ENCODE peak calls at places on chromosomes 1 and 21, in seven cellular contexts. W, P, Z, A, Y, N and U are unnamed samples.

GRCh38 chr1:56188216-56188615 is 391.1 kb downstream of the PLPP3 start:
- DNase-seq in A (no peak), P (no peak), Z (no peak), N (no peak), W (no peak), Y (no peak), U (no peak)

GRCh38 chr1:201215531-201216357 is 25.1 kb downstream of the IGFN1 start:
- DNase-seq in A (no peak), N (no peak), Z (no peak), W (peak), P (no peak), Y (no peak), U (no peak)

GRCh38 chr1:22903113-22903512 is 69.6 kb downstream of the LACTBL1 start:
- DNase-seq in N (no peak), A (peak), Y (no peak), W (no peak), Z (peak), P (no peak), U (no peak)

GRCh38 chr21:33789697-33790096 is 125.9 kb downstream of the ATP5PO start:
- DNase-seq in Z (peak), W (no peak), N (no peak), Y (no peak), A (peak), P (no peak), U (peak)

GRCh38 chr1:106876384-106876783 is 180.1 kb upstream of the PRMT6 start:
- DNase-seq in Z (no peak), P (no peak), Y (no peak), A (no peak), W (no peak), N (no peak), U (no peak)

GRCh38 chr1:40901886-40902633 is 39.9 kb upstream of the CITED4 start:
- DNase-seq in Z (peak), A (peak), P (peak), Y (no peak), N (no peak), W (no peak), U (peak)

GRCh38 chr21:34023691-34024381 is 49.5 kb upstream of the MRPS6 start:
- DNase-seq in A (no peak), P (no peak), Y (no peak), Z (no peak), N (no peak), W (no peak), U (no peak)

GRCh38 chr1:172278478-172278877 is 142.0 kb upstream of the C1orf105 start:
- DNase-seq in Z (peak), W (no peak), N (no peak), Y (no peak), P (no peak), A (peak), U (peak)

GRCh38 chr1:77271851-77272250 is 10.0 kb upstream of the AK5 start:
- DNase-seq in Z (peak), A (peak), N (no peak), P (no peak), Y (no peak), W (no peak), U (peak)

GRCh38 chr21:31334648-31335121 is 9.4 kb downstream of the TIAM1 start:
- DNase-seq in W (no peak), A (no peak), N (no peak), Y (peak), P (no peak), Z (peak), U (no peak)

GRCh38 chr1:934991-935750 is 11.4 kb downstream of the SAMD11 start:
- DNase-seq in Z (no peak), W (no peak), Y (no peak), P (no peak), N (no peak), A (no peak), U (no peak)
- H3K4me3 ChIP-seq in Z (no peak), W (no peak), Y (no peak), P (no peak), N (no peak), A (no peak), U (no peak)

GRCh38 chr21:38944903-38945302 is 139.2 kb downstream of the ETS2 start:
- DNase-seq in N (no peak), W (no peak), Z (no peak), Y (no peak), P (no peak), A (no peak), U (no peak)
- TF ChIP-seq CTCF in N (no peak), W (no peak), Z (no peak), Y (no peak), P (no peak), A (no peak), U (no peak)

GRCh38 chr1:161200421-161200991 is 1.7 kb upstream of the ADAMTS4 start:
- DNase-seq in A (peak), W (no peak), Y (no peak), P (no peak), N (peak), Z (peak), U (no peak)

GRCh38 chr1:161199506-161200119 is 759 bp upstream of the ADAMTS4 start:
- DNase-seq in Z (no peak), A (peak), N (no peak), P (no peak), Y (no peak), W (no peak), U (no peak)

GRCh38 chr1:161198877-161199431 is at the start of gene ADAMTS4:
- DNase-seq in P (peak), Y (peak), W (peak), Z (peak), N (peak), A (peak), U (peak)

GRCh38 chr1:161201828-161202712 is at the start of gene NDUFS2:
- DNase-seq in Y (peak), W (peak), Z (peak), N (peak), P (peak), A (peak), U (peak)

DNA sequence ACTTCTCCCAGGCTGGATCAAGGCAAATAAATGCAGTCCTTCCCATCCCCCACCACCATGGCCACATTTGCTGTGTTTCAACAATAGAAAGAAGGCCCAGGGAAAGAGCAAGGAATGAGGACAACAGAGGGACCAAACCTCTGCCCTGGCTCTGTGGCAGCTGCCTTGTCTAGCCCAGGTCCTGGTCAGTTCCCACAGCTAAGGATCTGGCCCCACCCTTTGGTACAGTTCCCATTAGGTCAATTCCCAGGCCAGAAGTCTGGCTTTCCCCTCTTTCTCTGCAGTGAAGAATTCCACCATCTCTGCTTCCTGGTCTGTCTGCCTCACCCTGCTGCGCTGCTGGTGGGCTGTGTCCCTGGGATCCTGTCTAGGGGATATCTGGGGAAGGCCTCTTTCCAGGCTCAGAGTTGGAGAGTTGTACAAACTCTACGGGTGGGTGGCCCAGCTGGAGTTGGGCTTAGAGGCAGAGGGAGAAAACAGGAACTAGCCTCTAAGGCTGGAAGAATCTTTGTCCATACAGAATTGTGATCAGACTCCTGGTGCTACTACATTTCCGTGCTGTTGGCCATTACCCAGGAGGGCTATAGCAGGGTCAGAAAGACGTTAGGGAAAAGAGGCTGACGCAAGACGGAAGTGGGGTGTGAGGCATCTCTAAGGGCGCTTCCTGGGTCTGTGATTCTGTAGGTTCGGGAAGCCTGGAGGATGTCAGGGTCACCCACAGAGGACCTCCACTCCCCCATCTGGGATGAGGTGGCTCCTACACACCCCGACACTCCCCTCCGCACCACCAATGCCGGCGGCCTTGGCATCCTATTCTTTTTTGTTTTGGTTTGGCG is 957 bp upstream of the NDUFS2 start:
- DNase-seq in A (peak), Y (peak), W (no peak), Z (peak), P (peak), N (no peak), U (peak)
- H3K4me3 ChIP-seq in A (peak), Y (no peak), W (peak), Z (peak), P (peak), N (peak), U (peak)

GRCh38 chr1:159250817-159251216 is 46.1 kb downstream of the ACKR1 start:
- DNase-seq in W (no peak), Y (no peak), Z (no peak), N (no peak), P (no peak), A (no peak), U (no peak)
- TF ChIP-seq CTCF in W (no peak), Y (no peak), Z (no peak), N (no peak), P (no peak), A (no peak), U (no peak)

GRCh38 chr1:27569088-27569459 is 34.9 kb downstream of the AHDC1 start:
- DNase-seq in Z (no peak), Y (peak), A (no peak), N (no peak), P (no peak), W (no peak), U (no peak)

GRCh38 chr1:27566462-27567182 is 37.3 kb downstream of the AHDC1 start:
- DNase-seq in P (no peak), Y (no peak), W (no peak), N (no peak), Z (no peak), A (no peak), U (no peak)

GRCh38 chr1:27568247-27569087 is 35.5 kb downstream of the AHDC1 start:
- DNase-seq in N (peak), P (peak), Z (peak), Y (peak), W (peak), A (peak), U (peak)

GRCh38 chr1:27567183-27567526 is 36.8 kb downstream of the AHDC1 start:
- DNase-seq in Z (no peak), W (no peak), A (no peak), N (no peak), P (no peak), Y (no peak), U (no peak)

GRCh38 chr1:27567931-27568246 is 36.1 kb downstream of the AHDC1 start:
- DNase-seq in Y (no peak), N (no peak), P (no peak), A (no peak), W (no peak), Z (no peak), U (no peak)
- H3K4me3 ChIP-seq in Y (no peak), N (no peak), P (peak), A (no peak), W (peak), Z (no peak), U (no peak)

GRCh38 chr21:44485254-44485793 is 30.0 kb downstream of the LRRC3 start:
- DNase-seq in N (peak), P (no peak), Y (no peak), Z (peak), W (peak), A (no peak), U (peak)
- TF ChIP-seq CTCF in N (no peak), P (peak), Y (no peak), Z (peak), W (no peak), A (no peak), U (peak)

GRCh38 chr1:87885263-87885662 is 556.6 kb downstream of the LMO4 start:
- DNase-seq in W (no peak), N (no peak), A (no peak), Y (no peak), Z (no peak), P (no peak), U (no peak)

GRCh38 chr1:87887095-87887494 is 558.4 kb downstream of the LMO4 start:
- DNase-seq in Z (no peak), P (no peak), Y (no peak), W (no peak), N (no peak), A (no peak), U (no peak)

GRCh38 chr1:87894041-87894440 is 565.4 kb downstream of the LMO4 start:
- DNase-seq in N (no peak), A (no peak), P (no peak), W (no peak), Y (no peak), Z (no peak), U (no peak)

GRCh38 chr1:87883906-87884305 is 555.2 kb downstream of the LMO4 start:
- DNase-seq in A (no peak), Z (no peak), W (no peak), N (no peak), P (no peak), Y (no peak), U (no peak)

DNA sequence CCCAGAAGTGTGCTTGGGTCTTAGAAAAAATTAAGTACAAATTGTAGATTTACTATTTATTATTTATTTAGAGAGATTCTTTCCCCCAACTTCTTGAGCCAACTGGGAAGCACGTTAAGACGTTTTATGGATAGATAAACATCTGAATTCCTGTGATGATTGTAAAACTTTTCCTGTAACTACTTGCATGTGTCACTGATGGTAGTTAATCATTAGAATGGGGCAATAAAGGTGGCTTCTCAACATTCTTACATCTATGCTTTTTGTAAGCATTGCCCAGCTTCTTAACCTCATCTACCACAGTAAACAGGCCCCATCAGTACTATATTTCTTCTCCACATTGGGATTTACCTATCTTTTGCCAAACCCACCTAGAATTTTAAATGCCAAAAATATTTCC is 559.8 kb downstream of the LMO4 start:
- DNase-seq in N (no peak), Z (no peak), A (no peak), P (no peak), W (no peak), Y (no peak), U (peak)
- H3K4me3 ChIP-seq in N (no peak), Z (no peak), A (no peak), P (no peak), W (no peak), Y (no peak), U (no peak)

DNA sequence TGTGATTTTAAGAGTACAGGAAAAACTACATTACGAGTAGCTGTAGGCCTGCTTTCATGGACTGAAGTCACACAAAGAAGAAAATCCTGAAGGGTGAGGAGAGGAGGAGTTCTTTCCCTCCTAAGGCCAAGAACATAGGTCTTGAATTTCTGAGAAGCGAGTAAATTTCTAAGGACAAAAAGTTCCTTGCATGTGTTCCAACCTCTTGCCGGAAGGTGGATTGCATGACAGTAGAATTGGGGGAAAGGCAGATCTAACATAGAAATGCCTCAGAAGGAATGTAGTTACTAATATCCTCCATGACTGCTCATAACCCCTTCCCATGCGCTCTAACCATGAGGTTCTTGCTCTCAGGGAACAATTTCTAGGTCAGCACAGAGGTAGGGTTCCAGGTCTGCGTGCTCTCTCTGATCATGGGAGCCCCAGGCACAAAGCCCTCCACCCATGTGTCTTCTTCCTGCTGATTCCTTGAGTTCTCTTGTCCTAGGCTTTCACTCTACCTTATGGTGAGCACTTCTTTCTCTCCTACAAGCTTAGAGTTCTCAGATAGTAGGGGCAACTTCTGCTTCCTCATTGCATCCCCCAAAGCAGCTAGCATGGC is 13.7 kb downstream of the CD2 start:
- DNase-seq in A (no peak), Z (peak), Y (no peak), W (no peak), N (no peak), P (no peak), U (no peak)
- TF ChIP-seq CTCF in A (no peak), Z (no peak), Y (no peak), W (no peak), N (no peak), P (no peak), U (no peak)

DNA sequence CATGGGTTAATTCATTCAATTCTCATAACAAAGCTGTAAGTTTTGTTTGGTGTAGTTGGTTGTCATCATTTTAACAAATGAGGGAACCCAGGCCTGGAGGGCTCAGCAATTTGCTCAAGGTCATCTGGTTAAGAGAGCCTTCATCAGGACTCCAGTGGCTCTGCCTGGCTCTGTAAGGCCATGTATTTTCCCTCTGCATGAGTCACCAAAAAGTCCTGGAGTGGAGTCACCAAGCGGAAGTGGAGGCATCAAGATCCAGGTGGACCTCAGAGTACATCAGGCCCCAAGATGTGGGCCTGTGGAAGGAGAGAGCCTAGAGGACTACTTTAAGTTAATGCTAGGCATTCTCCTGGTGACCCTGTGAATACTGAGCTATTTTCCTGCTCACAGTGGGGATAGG is 30.0 kb upstream of the RBM15 start:
- DNase-seq in P (no peak), W (no peak), Y (peak), A (peak), Z (peak), N (no peak), U (peak)
- H3K4me3 ChIP-seq in P (no peak), W (no peak), Y (no peak), A (no peak), Z (no peak), N (no peak), U (no peak)

GRCh38 chr1:173715538-173715844 is 710 bp downstream of the KLHL20 start:
- DNase-seq in N (no peak), Z (no peak), A (no peak), P (no peak), Y (no peak), W (no peak), U (no peak)

GRCh38 chr1:173717238-173717637 is 2.5 kb downstream of the KLHL20 start:
- DNase-seq in W (no peak), Y (no peak), N (no peak), P (no peak), A (no peak), Z (no peak), U (no peak)

GRCh38 chr1:173714441-173714758 is 381 bp upstream of the KLHL20 start:
- DNase-seq in P (no peak), W (no peak), A (peak), Y (no peak), N (no peak), Z (no peak), U (no peak)

GRCh38 chr1:173714759-173715537 is at the start of gene KLHL20:
- DNase-seq in Z (peak), Y (peak), N (peak), W (peak), A (peak), P (peak), U (peak)
- TF ChIP-seq CTCF in Z (no peak), Y (no peak), N (peak), W (no peak), A (no peak), P (peak), U (no peak)